ENCODE peak calls at places on chromosomes 6 and 20, in four cellular contexts. Z, W, H and K are unnamed samples.

GRCh38 chr20:1959156-1959555 is 34.7 kb downstream of the PDYN start:
- DNase-seq in W (no peak), Z (no peak), H (no peak), K (no peak)

GRCh38 chr6:130307752-130308361 is 58.0 kb upstream of the TMEM200A start:
- DNase-seq in W (peak), Z (no peak), H (no peak), K (no peak)

GRCh38 chr20:34190679-34191090 is 50.5 kb upstream of the ASIP start:
- DNase-seq in Z (peak), W (peak), H (peak), K (peak)

GRCh38 chr6:37607949-37608348 is 89.7 kb downstream of the MDGA1 start:
- DNase-seq in H (no peak), W (peak), Z (no peak), K (no peak)

GRCh38 chr6:163872335-163872734 is 457.8 kb downstream of the QKI start:
- DNase-seq in W (peak), H (no peak), Z (no peak), K (no peak)

GRCh38 chr6:41723178-41723935 is 12.1 kb downstream of the TFEB start:
- DNase-seq in W (peak), Z (peak), H (peak), K (peak)

GRCh38 chr6:2560903-2561698 is 189.6 kb downstream of the MYLK4 start:
- DNase-seq in H (no peak), W (no peak), Z (no peak), K (no peak)

GRCh38 chr6:12150812-12151432 is 138.8 kb downstream of the HIVEP1 start:
- DNase-seq in Z (peak), H (no peak), W (peak), K (peak)

GRCh38 chr20:51131806-51132205 is 108.9 kb upstream of the KCNG1 start:
- DNase-seq in H (no peak), W (no peak), Z (no peak), K (no peak)

GRCh38 chr20:2746636-2747265 is 53.7 kb downstream of the CPXM1 start:
- DNase-seq in H (no peak), Z (no peak), W (no peak), K (no peak)

GRCh38 chr20:22626501-22626900 is 42.1 kb upstream of the FOXA2 start:
- DNase-seq in W (no peak), H (no peak), Z (no peak), K (no peak)

GRCh38 chr20:22619272-22619671 is 34.9 kb upstream of the FOXA2 start:
- DNase-seq in Z (no peak), W (no peak), H (no peak), K (no peak)

GRCh38 chr20:22619806-22620205 is 35.4 kb upstream of the FOXA2 start:
- DNase-seq in W (no peak), H (no peak), Z (no peak), K (no peak)

GRCh38 chr20:22620342-22620741 is 36.0 kb upstream of the FOXA2 start:
- DNase-seq in Z (no peak), W (no peak), H (no peak), K (no peak)

DNA sequence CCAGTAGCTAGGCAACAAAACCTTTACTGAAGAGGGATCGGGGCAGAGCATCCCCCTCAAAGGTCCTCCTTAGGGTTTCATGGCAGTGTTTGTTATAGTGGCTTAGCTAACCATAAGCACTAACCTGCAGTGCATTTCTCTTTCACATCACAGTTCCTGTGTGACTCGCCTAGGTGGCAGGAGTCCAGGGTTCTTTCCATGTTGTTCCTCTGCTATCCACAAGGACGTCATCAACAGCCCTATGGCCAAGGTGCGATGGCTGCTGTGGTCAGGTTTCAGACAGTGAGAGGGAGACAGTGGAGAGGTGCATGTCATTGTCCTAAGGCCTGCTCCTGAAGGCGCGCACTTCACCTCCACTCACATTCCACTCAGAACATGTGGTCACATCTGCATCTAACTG is 38.8 kb upstream of the FOXA2 start:
- DNase-seq in W (peak), Z (no peak), H (no peak), K (no peak)
- H3K4me3 ChIP-seq in W (no peak), Z (no peak), H (no peak), K (no peak)

GRCh38 chr6:38929560-38929959 is 119.0 kb upstream of the GLP1R start:
- DNase-seq in Z (no peak), W (no peak), H (no peak), K (no peak)
- TF ChIP-seq CTCF in Z (no peak), W (no peak), H (no peak), K (no peak)

GRCh38 chr20:59576216-59576953 is 28.0 kb upstream of the PHACTR3 start:
- DNase-seq in Z (no peak), H (no peak), W (no peak), K (no peak)
- H3K4me3 ChIP-seq in Z (no peak), H (no peak), W (no peak), K (no peak)

GRCh38 chr6:77264970-77265369 is 198.3 kb downstream of the HTR1B start:
- DNase-seq in Z (no peak), H (no peak), W (no peak), K (no peak)
- TF ChIP-seq CTCF in Z (no peak), H (no peak), W (no peak), K (peak)

GRCh38 chr6:65410309-65410708 is 296.7 kb downstream of the EYS start:
- DNase-seq in Z (no peak), H (no peak), W (no peak), K (no peak)
- H3K4me3 ChIP-seq in Z (no peak), H (no peak), W (no peak), K (no peak)